ENCODE peak calls at places on chromosomes 2 and 18, in ten cellular contexts. D, S, M, E, X, Z, W, H, R and A are unnamed samples.

GRCh38 chr2:206328979-206329378 is 54.5 kb downstream of the ZDBF2 start:
- DNase-seq in R (no peak), E (no peak), Z (no peak), H (peak; percentile 4), W (no peak), X (no peak), D (no peak), M (no peak), S (no peak), A (no peak)

GRCh38 chr18:13185675-13186198 is 32.8 kb upstream of the LDLRAD4 start:
- DNase-seq in Z (no peak), D (no peak), E (no peak), X (no peak), R (no peak), W (no peak), S (no peak), M (no peak), H (no peak), A (no peak)

GRCh38 chr2:145116834-145117233 is 596.9 kb upstream of the ZEB2 start:
- DNase-seq in E (no peak), Z (no peak), S (no peak), X (no peak), H (no peak), M (peak; percentile 7), R (no peak), W (no peak), D (no peak), A (no peak)

GRCh38 chr18:55465313-55465712 is 122.7 kb downstream of the TCF4 start:
- DNase-seq in Z (no peak), M (no peak), E (no peak), X (no peak), R (no peak), S (no peak), D (no peak), H (no peak), W (no peak), A (no peak)

GRCh38 chr2:223465793-223466192 is 136.4 kb downstream of the SCG2 start:
- DNase-seq in Z (peak; percentile 19), D (no peak), M (peak; percentile 99), R (no peak), X (no peak), S (no peak), H (peak; percentile 82), E (peak; percentile 73), W (no peak), A (peak; percentile 53)

GRCh38 chr2:30236591-30237245 is 5.4 kb downstream of the LBH start:
- DNase-seq in S (no peak), M (no peak), Z (no peak), H (no peak), D (no peak), X (no peak), W (no peak), E (no peak), R (no peak), A (no peak)

GRCh38 chr2:144288428-144288827 is 231.5 kb downstream of the ZEB2 start:
- DNase-seq in X (no peak), D (no peak), R (no peak), M (no peak), S (no peak), Z (no peak), H (no peak), W (no peak), E (no peak), A (no peak)

GRCh38 chr18:46711444-46711863 is 45.4 kb downstream of the ST8SIA5 start:
- DNase-seq in R (no peak), W (no peak), E (no peak), Z (no peak), D (no peak), S (no peak), X (no peak), H (no peak), M (no peak), A (no peak)

GRCh38 chr18:75530548-75531211 is 103.2 kb upstream of the SMIM21 start:
- DNase-seq in Z (no peak), W (no peak), S (no peak), M (peak; percentile 46), H (no peak), X (no peak), E (no peak), R (no peak), D (no peak), A (no peak)

GRCh38 chr2:127342101-127342500 is 45.7 kb downstream of the MAP3K2 start:
- DNase-seq in S (no peak), H (no peak), X (no peak), M (no peak), W (no peak), D (no peak), E (no peak), Z (no peak), R (no peak), A (no peak)

GRCh38 chr2:229586012-229586411 is 128.3 kb downstream of the DNER start:
- DNase-seq in D (no peak), R (no peak), H (no peak), W (no peak), S (peak; percentile 48), E (no peak), M (no peak), Z (no peak), X (no peak), A (no peak)

DNA sequence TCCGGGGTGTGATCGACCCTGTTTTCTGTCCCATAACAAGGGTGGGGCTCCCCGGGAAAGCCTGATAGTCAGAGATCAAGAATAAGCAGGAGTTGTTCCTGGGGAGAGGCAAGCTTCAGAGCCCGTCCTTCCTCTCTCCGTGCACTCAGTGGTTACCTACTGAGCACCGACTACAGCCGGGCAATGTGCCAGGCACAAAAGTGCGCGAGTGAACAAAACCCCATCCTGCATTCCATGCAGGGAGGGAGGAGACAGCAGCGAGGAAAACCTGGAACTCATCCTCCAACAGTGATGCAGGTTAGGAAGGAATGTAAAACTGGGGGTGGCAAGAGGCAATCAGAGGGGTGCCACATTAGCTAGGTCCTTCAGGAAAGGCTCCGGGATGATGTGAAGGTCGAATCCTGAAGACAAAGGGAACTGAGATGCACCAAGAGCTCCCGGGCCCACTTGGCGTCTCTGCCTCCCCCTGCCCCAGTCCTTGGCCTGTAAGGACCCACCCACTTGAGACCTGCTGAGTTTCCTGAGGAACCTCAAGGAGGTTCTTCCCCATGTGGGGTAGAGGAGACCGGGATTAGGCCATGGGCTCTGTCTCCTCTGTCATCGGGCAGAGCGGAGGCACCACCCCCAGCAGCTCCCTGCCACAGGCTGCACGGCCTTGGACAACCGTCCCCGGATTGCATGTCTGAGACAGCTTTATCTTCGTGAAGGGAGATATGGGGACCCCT is 198.2 kb downstream of the NDUFA10 start:
- DNase-seq in R (peak; percentile 29), E (peak; percentile 29), S (no peak), D (no peak), X (no peak), M (no peak), Z (no peak), W (no peak), H (no peak), A (peak; percentile 14)
- H3K27ac ChIP-seq in R (no peak overlapping the region), E (no peak overlapping the region), S (no peak overlapping the region), D (no peak overlapping the region), X (no peak overlapping the region), M (no peak overlapping the region), Z (no peak overlapping the region), W (no peak overlapping the region), H (no peak overlapping the region), A (no peak overlapping the region)

GRCh38 chr2:197850882-197851281 is 46.5 kb downstream of the PLCL1 start:
- DNase-seq in Z (no peak), H (no peak), S (no peak), W (no peak), R (no peak), D (no peak), E (no peak), X (no peak), M (peak; percentile 37), A (no peak)

GRCh38 chr2:197847666-197848401 is 43.4 kb downstream of the PLCL1 start:
- DNase-seq in Z (no peak), S (no peak), W (peak; percentile 72), E (no peak), R (no peak), X (peak; percentile 80), M (no peak), D (no peak), H (no peak), A (no peak)

GRCh38 chr2:197846789-197847188 is 42.4 kb downstream of the PLCL1 start:
- DNase-seq in S (no peak), W (no peak), Z (no peak), D (no peak), E (no peak), M (peak; percentile 23), R (no peak), X (no peak), H (no peak), A (no peak)

GRCh38 chr2:197846120-197846519 is 41.7 kb downstream of the PLCL1 start:
- DNase-seq in D (no peak), R (no peak), W (no peak), H (no peak), Z (no peak), E (no peak), S (no peak), M (no peak), X (no peak), A (no peak)

DNA sequence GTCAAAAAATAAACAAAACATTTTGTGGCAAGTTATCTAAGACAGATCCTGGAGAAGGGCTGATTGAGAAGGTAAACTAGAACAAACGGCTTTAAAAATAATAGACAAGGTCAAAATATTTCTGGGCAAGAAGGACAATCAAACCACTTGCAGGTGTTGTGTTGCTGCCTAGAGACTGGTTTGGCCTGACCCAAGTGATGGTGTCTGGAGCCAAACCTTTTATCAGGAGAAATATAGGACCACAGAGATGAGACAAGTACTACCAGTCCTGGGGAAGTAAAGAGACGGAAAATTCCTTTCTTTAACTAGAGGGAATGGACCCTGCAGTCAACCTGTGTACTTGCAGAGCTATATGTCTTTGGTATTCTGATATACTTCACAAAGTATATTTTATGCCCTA is 44.2 kb downstream of the PLCL1 start:
- DNase-seq in R (no peak), S (no peak), E (no peak), W (no peak), M (no peak), H (no peak), Z (no peak), X (no peak), D (no peak), A (no peak)
- H3K4me1 ChIP-seq in R (no peaks in the 10 kb centered on the region), S (no peaks in the 10 kb centered on the region), E (no peaks in the 10 kb centered on the region), W (peaks cover 63% of the 10 kb centered on the region), M (no peaks in the 10 kb centered on the region), H (no peaks in the 10 kb centered on the region), Z (no peaks in the 10 kb centered on the region), X (peaks cover 85% of the 10 kb centered on the region), D (no peaks in the 10 kb centered on the region), A (no peaks in the 10 kb centered on the region)

DNA sequence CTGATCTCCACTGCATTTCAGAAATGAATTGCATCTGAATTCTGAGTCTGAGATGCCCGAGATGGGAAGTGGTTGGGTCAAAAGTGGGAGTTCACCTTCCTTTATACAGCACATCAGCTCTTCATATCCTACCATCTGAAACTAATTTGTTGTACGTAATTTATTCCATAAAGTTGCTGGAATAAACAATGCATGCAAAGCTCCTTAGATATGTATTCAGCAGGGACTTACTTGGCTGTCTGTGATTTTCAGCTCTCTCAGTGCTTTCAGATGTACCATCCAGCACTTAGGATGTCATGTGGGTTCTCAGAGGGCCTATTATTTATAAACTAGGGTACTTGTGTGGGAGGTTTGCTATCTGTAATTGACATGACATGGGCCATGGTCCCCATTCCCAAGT is 46.9 kb upstream of the EFEMP1 start:
- DNase-seq in E (no peak), Z (no peak), D (no peak), S (no peak), X (no peak), M (no peak), R (no peak), W (no peak), H (no peak), A (no peak)
- H3K4me3 ChIP-seq in E (no peak overlapping the region), Z (no peak overlapping the region), D (no peak overlapping the region), S (no peak overlapping the region), X (no peak overlapping the region), M (no peak overlapping the region), R (no peak overlapping the region), W (no peak overlapping the region), H (no peak overlapping the region), A (no peak overlapping the region)

GRCh38 chr2:100562613-100563406 is at the start of gene PDCL3:
- DNase-seq in D (peak; percentile 98), R (peak; percentile 98), H (peak; percentile 99), E (peak; percentile 99), X (peak; percentile 96), W (peak; percentile 98), Z (peak; percentile 98), M (peak; percentile 100), S (peak; percentile 97), A (peak; percentile 96)
- H3K27ac ChIP-seq in D (peak within 1 kb of the TSS; percentile 92), R (peak within 1 kb of the TSS; percentile 96), H (peak within 1 kb of the TSS; percentile 80), E (peak within 1 kb of the TSS; percentile 91), X (peak within 1 kb of the TSS; percentile 78), W (peak within 1 kb of the TSS; percentile 85), Z (peak within 1 kb of the TSS; percentile 83), M (peak within 1 kb of the TSS; percentile 97), S (peak within 1 kb of the TSS; percentile 76), A (peak within 1 kb of the TSS; percentile 96)